ENCODE peak calls at places on chromosomes 4 and X, in four cellular contexts. I is astrocyte, S is colonic mucosa, J is NT2/D1. X is an unnamed sample. For H3K9me3, the result is how much of the 10 kb centered on the place peaks cover.

GRCh38 chr4:24686866-24687672 is 102.7 kb upstream of the DHX15 start:
- DNase-seq in J (no peak), I (no peak), S (peak), X (peak)

GRCh38 chr4:6880691-6881090 is 28.9 kb upstream of the TBC1D14 start:
- DNase-seq in S (no peak), I (no peak), J (no peak), X (no peak)

GRCh38 chr4:1377606-1378261 is 28.5 kb downstream of the NKX1-1 start:
- DNase-seq in J (no peak), I (no peak), S (no peak), X (no peak)

GRCh38 chr4:139861471-139861870 is 195.9 kb downstream of the MGST2 start:
- DNase-seq in S (no peak), J (no peak), I (no peak), X (no peak)

GRCh38 chr4:125750827-125751466 is 436.2 kb downstream of the FAT4 start:
- DNase-seq in S (no peak), I (peak), J (peak), X (peak)

GRCh38 chrX:57367649-57368048 is 81.1 kb downstream of the FAAH2 start:
- DNase-seq in S (no peak), I (no peak), J (no peak), X (peak)

GRCh38 chrX:45903781-45904201 is 641.4 kb downstream of the ZNF674 start:
- DNase-seq in I (no peak), J (no peak), S (no peak), X (no peak)

GRCh38 chrX:102720237-102721168 is at the start of gene GPRASP3:
- DNase-seq in I (peak), J (no peak), S (peak), X (peak)

GRCh38 chr4:145679520-145679919 is 426 bp upstream of the C4orf51 start:
- DNase-seq in J (no peak), I (peak), S (no peak), X (peak)

GRCh38 chr4:100977274-100977673 is 370.1 kb downstream of the PPP3CA start:
- DNase-seq in I (no peak), J (no peak), S (no peak), X (no peak)

GRCh38 chr4:176198316-176198903 is 3.0 kb upstream of the SPATA4 start:
- DNase-seq in I (no peak), J (no peak), S (no peak), X (no peak)

GRCh38 chrX:68416592-68416991 is 16.7 kb downstream of the OPHN1 start:
- DNase-seq in J (no peak), S (no peak), I (peak), X (peak)

GRCh38 chr4:173360587-173361221 is 10.1 kb upstream of the SAP30 start:
- DNase-seq in I (no peak), J (no peak), S (no peak), X (peak)

GRCh38 chr4:99690990-99691389 is 33.4 kb upstream of the C4orf54 start:
- DNase-seq in J (no peak), S (no peak), I (no peak), X (no peak)

GRCh38 chr4:182804131-182804530 is 113.1 kb downstream of the DCTD start:
- DNase-seq in S (no peak), J (no peak), I (no peak), X (no peak)

GRCh38 chr4:7287274-7287917 is 95.1 kb downstream of the SORCS2 start:
- DNase-seq in J (no peak), S (no peak), I (no peak), X (no peak)

GRCh38 chrX:49930046-49930445 is 7.7 kb downstream of the CLCN5 start:
- DNase-seq in I (no peak), J (no peak), S (no peak), X (peak)

GRCh38 chr4:26542996-26543395 is 40.9 kb upstream of the TBC1D19 start:
- DNase-seq in I (peak), J (no peak), S (no peak), X (no peak)

DNA sequence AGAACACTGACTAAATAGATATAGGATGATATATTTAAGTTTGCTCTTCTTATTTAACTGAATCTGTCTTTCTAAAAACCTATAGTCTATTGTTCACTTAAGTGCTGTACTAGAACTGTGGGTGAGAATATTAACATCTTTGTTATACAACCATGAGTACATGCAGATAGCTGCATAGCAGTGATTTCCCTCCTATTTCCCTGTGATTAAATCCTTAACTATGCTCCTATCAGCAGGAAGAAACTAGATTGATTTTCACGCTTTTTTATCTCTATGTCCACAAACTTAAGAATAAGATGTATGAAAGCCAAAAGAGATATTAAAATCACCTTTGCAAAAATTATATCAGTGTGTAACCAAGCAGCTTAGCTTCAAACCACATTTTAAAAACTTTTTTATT is 11.3 kb upstream of the UGT2A3 start:
- DNase-seq in S (no peak), J (no peak), I (no peak), X (no peak)
- H3K9me3 ChIP-seq in S (under half), J (under half), I (under half), X (under half)

GRCh38 chrX:107677909-107678308 is 49.6 kb downstream of the PRPS1 start:
- DNase-seq in J (no peak), I (no peak), S (no peak), X (no peak)
- H3K9ac ChIP-seq in J (no peak), I (no peak), S (no peak), X (peak)

GRCh38 chrX:149467920-149468319 is 37.2 kb downstream of the IDS start:
- DNase-seq in S (no peak), I (no peak), J (no peak), X (no peak)
- H3K9me3 ChIP-seq in S (under half), I (under half), J (under half), X (under half)

GRCh38 chr4:70629469-70630090 is 1.0 kb downstream of the ENAM start:
- DNase-seq in J (no peak), I (no peak), S (no peak), X (no peak)

GRCh38 chr4:70630162-70630561 is 1.6 kb downstream of the ENAM start:
- DNase-seq in J (no peak), I (no peak), S (no peak), X (peak)

GRCh38 chr4:70627620-70628019 is 924 bp upstream of the ENAM start:
- DNase-seq in J (no peak), I (no peak), S (no peak), X (peak)

GRCh38 chr4:70632028-70632427 is 3.5 kb downstream of the ENAM start:
- DNase-seq in S (no peak), J (no peak), I (peak), X (peak)

GRCh38 chr4:70628444-70628843 is at the start of gene ENAM:
- DNase-seq in I (no peak), J (no peak), S (no peak), X (no peak)
- H3K9ac ChIP-seq in I (no peak), J (no peak), S (no peak), X (no peak)

X was measured in adipocyte.